ENCODE peak calls at places on chromosomes 1 and 21, in six cellular contexts. U is psoas muscle, Z is tibial nerve, B is mucosa of descending colon, I is thoracic aorta, R is ovary. E is an unnamed sample. For H3K36me3, the result is how much of the 10 kb centered on the place peaks cover.

GRCh38 chr1:151243683-151244216 is 10.8 kb upstream of the PSMD4 start:
- DNase-seq in R (no peak), Z (no peak), I (no peak), U (no peak), B (no peak), E (no peak)

GRCh38 chr1:201191723-201192477 is 1.3 kb downstream of the IGFN1 start:
- DNase-seq in B (no peak), R (no peak), I (no peak), Z (no peak), U (no peak), E (no peak)

GRCh38 chr1:162847839-162848453 is 13.0 kb downstream of the CCDC190 start:
- DNase-seq in I (peak), B (peak), Z (peak), R (peak), U (peak), E (peak)

GRCh38 chr1:38746966-38747600 is 112.5 kb downstream of the RRAGC start:
- DNase-seq in R (no peak), U (no peak), I (no peak), Z (no peak), B (no peak), E (no peak)

GRCh38 chr1:215082532-215083407 is at the start of gene KCNK2:
- DNase-seq in R (peak), B (no peak), I (no peak), U (peak), Z (no peak), E (peak)

GRCh38 chr21:14740692-14741091 is 194.6 kb upstream of the SAMSN1 start:
- DNase-seq in B (no peak), R (no peak), I (no peak), Z (no peak), U (no peak), E (no peak)

GRCh38 chr21:40567511-40567910 is 279.4 kb downstream of the DSCAM start:
- DNase-seq in B (no peak), I (no peak), R (no peak), Z (no peak), U (no peak), E (no peak)

GRCh38 chr1:51255331-51255730 is 19.3 kb downstream of the RNF11 start:
- DNase-seq in B (no peak), U (no peak), R (no peak), I (no peak), Z (no peak), E (no peak)

GRCh38 chr1:182564605-182565004 is 24.5 kb downstream of the RNASEL start:
- DNase-seq in I (no peak), U (no peak), B (no peak), R (no peak), Z (no peak), E (no peak)

GRCh38 chr1:182739545-182739944 is 50.0 kb upstream of the NPL start:
- DNase-seq in B (no peak), U (no peak), Z (no peak), R (peak), I (no peak), E (peak)

GRCh38 chr1:40665335-40666171 is at the start of gene RIMS3:
- DNase-seq in Z (peak), I (peak), R (peak), B (peak), U (peak), E (peak)

GRCh38 chr1:17828991-17829390 is 73.9 kb downstream of the ACTL8 start:
- DNase-seq in U (no peak), Z (no peak), I (no peak), R (no peak), B (no peak), E (no peak)

GRCh38 chr1:222893255-222893654 is 78.4 kb downstream of the DISP1 start:
- DNase-seq in I (no peak), Z (no peak), B (no peak), U (peak), R (no peak), E (no peak)

GRCh38 chr1:208052135-208052534 is 141.2 kb upstream of the CD34 start:
- DNase-seq in U (no peak), I (no peak), R (no peak), Z (no peak), B (no peak), E (no peak)

GRCh38 chr1:208053661-208054060 is 142.7 kb upstream of the CD34 start:
- DNase-seq in B (no peak), I (no peak), U (no peak), Z (no peak), R (no peak), E (no peak)

GRCh38 chr1:208051651-208052050 is 140.7 kb upstream of the CD34 start:
- DNase-seq in I (no peak), R (no peak), U (no peak), Z (no peak), B (no peak), E (no peak)

GRCh38 chr1:208054485-208054884 is 143.6 kb upstream of the CD34 start:
- DNase-seq in I (no peak), U (no peak), Z (no peak), R (no peak), B (no peak), E (no peak)

GRCh38 chr1:208052926-208053407 is 142.0 kb upstream of the CD34 start:
- DNase-seq in R (no peak), I (no peak), U (no peak), Z (no peak), B (no peak), E (no peak)
- H3K36me3 ChIP-seq in R (under half), I (under half), U (half or more), Z (under half), B (under half), E (under half)

DNA sequence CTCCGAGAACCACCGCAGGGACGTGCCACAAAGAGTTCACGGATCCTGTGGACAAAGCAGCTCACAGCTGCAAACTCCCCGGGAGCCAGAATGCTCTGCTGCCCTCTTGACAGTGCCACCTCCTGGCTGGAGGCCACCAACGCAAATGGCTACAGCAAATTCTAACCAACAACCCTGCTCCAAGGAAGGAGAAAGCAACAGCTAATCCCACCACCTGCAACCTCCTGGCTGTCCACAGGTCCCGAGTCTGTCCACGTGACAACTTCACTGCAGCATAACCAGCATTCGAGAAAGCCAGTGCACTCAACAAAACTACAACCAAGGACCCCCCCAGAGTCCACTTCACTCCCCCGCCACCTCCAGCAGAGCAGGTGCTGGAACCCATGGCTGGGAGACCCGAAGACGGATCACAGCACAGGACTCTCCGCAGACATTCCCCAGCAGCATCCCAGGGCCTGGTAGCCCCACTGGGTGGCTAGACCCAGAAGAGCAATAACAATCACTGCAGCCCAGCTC is 17.3 kb downstream of the POFUT2 start:
- DNase-seq in Z (no peak), U (no peak), I (no peak), B (peak), R (peak), E (no peak)
- H3K36me3 ChIP-seq in Z (under half), U (half or more), I (half or more), B (under half), R (under half), E (under half)

DNA sequence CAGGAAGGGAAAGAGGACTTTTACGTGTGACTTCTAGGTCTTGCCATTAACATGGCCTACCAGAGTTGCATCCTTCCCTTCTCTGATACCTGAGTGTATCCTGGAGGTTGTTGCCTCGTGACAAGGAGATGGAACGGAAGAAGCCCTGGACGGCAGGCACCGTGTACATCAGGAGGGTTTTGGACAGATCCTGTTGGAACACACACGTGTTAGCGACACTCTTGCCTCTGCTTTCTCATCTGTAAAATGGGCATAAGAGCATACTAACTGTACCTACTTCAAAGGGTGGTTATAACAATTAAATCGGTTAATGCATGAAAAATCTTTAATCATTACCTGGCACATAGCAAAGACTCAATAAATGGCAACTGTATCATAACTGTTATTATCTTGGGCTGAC is 30.0 kb upstream of the EXOSC10 start:
- DNase-seq in R (no peak), U (no peak), I (no peak), Z (no peak), B (no peak), E (no peak)
- H3K36me3 ChIP-seq in R (under half), U (half or more), I (half or more), Z (under half), B (under half), E (half or more)

GRCh38 chr1:155057104-155057503 is 6.0 kb downstream of the ADAM15 start:
- DNase-seq in I (no peak), B (no peak), R (no peak), U (no peak), Z (no peak), E (no peak)
- H3K36me3 ChIP-seq in I (under half), B (under half), R (under half), U (half or more), Z (under half), E (under half)

GRCh38 chr1:203797948-203798347 is 2.5 kb downstream of the ZBED6 start:
- DNase-seq in R (no peak), U (no peak), B (no peak), I (no peak), Z (peak), E (no peak)
- H3K36me3 ChIP-seq in R (under half), U (under half), B (under half), I (under half), Z (under half), E (under half)

GRCh38 chr21:44804762-44805161 is 3.1 kb upstream of the UBE2G2 start:
- DNase-seq in B (no peak), Z (no peak), U (no peak), R (no peak), I (no peak), E (no peak)

GRCh38 chr21:44805859-44806258 is 4.2 kb upstream of the UBE2G2 start:
- DNase-seq in I (no peak), B (no peak), Z (no peak), R (no peak), U (no peak), E (no peak)

GRCh38 chr21:44802396-44803153 is 955 bp upstream of the UBE2G2 start:
- DNase-seq in Z (no peak), I (no peak), B (no peak), U (no peak), R (no peak), E (no peak)

GRCh38 chr21:44803651-44804050 is 2.0 kb upstream of the UBE2G2 start:
- DNase-seq in Z (no peak), U (no peak), B (no peak), I (no peak), R (no peak), E (peak)

DNA sequence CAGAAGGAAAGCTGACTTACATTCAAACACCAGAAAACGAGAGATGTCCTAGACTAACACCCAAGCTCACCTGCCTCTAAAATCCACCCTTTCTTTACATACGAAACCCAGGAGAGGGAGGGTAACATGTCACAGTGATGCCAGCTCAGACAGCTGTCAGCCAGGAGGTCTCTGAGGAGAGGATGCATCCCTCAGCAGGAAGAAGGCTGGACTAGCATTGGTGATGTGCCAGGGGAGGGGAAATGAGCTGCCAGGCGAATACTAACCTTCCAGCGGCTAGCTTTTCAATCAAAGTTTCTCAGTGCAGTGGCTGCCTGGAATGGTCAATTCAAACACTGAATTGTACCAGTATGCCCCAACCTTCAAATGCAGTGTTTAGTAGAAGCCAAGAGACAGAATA is 3.6 kb upstream of the UBE2G2 start:
- DNase-seq in I (no peak), Z (no peak), B (no peak), U (no peak), R (no peak), E (no peak)
- H3K36me3 ChIP-seq in I (under half), Z (under half), B (under half), U (half or more), R (under half), E (under half)

DNA sequence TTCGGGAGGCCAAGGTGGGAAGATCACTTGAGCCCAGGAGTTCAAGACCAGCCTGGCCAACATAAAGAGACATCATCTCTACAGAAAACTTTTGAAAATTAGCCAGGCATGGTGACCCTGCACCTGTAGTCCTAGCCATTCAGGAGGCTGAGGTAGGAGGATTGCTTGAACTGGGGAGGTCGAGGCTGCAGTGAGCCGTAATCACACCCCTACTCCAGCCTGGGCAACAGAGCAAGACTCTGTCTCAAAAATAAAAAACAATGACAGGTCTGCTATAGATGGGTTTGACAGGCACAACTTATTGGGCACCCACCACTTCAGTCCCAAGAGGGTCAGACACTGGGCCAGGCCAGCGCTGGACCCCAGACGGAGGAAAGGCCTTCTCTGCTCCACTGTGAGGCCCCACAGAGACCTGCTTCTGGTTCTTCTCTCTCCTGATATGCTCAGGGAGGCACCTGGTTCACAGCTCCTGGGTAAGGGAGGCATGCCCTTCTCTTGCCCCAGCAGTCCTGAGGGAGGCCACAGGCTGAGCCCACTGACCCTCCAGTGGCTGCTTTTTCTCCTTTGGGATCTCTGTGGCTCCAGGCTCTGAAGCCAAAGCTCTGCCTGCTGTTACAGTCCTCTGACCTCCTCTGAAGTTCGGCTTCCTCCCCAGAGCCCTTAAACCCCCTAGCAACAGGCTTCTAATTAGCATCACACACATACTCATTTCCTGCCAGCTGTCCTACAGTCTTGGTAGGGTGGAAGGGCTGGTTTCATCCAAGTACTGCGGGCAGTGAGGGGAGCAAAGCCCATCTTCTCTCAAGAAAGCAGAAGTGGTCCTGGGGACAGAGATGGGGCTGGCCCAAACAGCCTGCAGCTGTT is 14.4 kb downstream of the S100A16 start:
- DNase-seq in U (no peak), Z (no peak), R (no peak), B (no peak), I (no peak), E (peak)
- H3K36me3 ChIP-seq in U (under half), Z (under half), R (under half), B (under half), I (under half), E (under half)

DNA sequence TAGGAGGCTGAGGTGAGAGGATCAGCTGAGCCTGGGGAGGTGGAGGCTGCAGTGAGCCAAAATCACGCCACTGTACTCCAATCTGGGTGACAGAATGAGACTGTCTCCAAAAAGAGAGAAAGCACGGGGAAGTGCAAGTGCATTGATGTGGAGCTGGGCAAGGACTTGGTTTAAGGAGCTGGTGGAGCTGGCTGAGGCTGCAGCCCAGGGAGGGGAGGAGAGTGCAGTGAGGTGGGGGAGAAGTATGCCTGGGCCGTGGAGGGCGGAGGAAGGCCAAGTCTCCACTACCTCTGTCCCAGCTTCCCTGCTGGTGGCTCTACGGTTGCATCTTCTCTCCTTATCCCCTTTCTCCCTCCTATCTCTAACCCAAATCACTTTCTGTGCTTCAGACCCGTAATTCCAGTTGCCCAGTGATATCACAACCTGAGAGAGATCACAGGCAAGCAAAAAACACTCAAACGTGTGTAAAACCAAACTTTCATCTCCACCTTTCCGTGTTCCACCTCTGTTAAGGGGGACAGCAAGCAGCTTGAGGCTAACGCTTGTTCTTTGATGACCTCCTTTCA is 11.1 kb downstream of the TOR3A start:
- DNase-seq in B (no peak), R (no peak), U (no peak), I (no peak), Z (no peak), E (no peak)
- H3K36me3 ChIP-seq in B (under half), R (under half), U (half or more), I (under half), Z (under half), E (under half)